ENCODE peak calls at places on chromosomes 11 and 22, in six cellular contexts. Y, M, P, D, C and L are unnamed samples.

GRCh38 chr11:86747801-86748200 is 52.5 kb upstream of the PRSS23 start:
- DNase-seq in P (no peak), D (no peak), M (no peak), Y (no peak), C (no peak), L (no peak)

GRCh38 chr11:66686100-66686785 is 8.6 kb upstream of the RBM4B start:
- DNase-seq in P (no peak), Y (no peak), C (no peak), D (no peak), M (no peak), L (no peak)

GRCh38 chr11:18196532-18196931 is 23.9 kb downstream of the MRGPRX4 start:
- DNase-seq in D (no peak), P (no peak), C (no peak), Y (no peak), M (no peak), L (no peak)

GRCh38 chr11:9568854-9569587 is 4.4 kb upstream of the WEE1 start:
- DNase-seq in P (peak), M (no peak), C (peak), Y (no peak), D (peak), L (peak)

GRCh38 chr22:46590334-46590733 is 29.9 kb upstream of the GRAMD4 start:
- DNase-seq in Y (no peak), D (peak), P (no peak), C (no peak), M (no peak), L (no peak)

GRCh38 chr11:46321757-46322156 is 25.5 kb upstream of the DGKZ start:
- DNase-seq in C (no peak), P (no peak), Y (no peak), D (no peak), M (no peak), L (no peak)

GRCh38 chr11:130295657-130296056 is 19.1 kb downstream of the ZBTB44 start:
- DNase-seq in M (no peak), P (no peak), Y (no peak), C (no peak), D (no peak), L (no peak)

GRCh38 chr22:19855504-19856409 is 1.1 kb upstream of the GNB1L start:
- DNase-seq in D (peak), P (peak), M (peak), Y (no peak), C (peak), L (no peak)

GRCh38 chr11:76824980-76825725 is 35.6 kb upstream of the ACER3 start:
- DNase-seq in D (no peak), Y (no peak), P (no peak), C (no peak), M (no peak), L (no peak)

GRCh38 chr11:78564037-78564888 is 10.4 kb downstream of the NARS2 start:
- DNase-seq in M (peak), D (no peak), Y (no peak), P (peak), C (peak), L (no peak)

GRCh38 chr22:29206372-29207230 is 905 bp downstream of the EMID1 start:
- DNase-seq in P (no peak), M (no peak), Y (no peak), C (no peak), D (no peak), L (no peak)

GRCh38 chr22:44497904-44498242 is at the start of gene RTL6:
- DNase-seq in Y (no peak), P (no peak), D (no peak), M (no peak), C (no peak), L (no peak)

GRCh38 chr11:130897262-130898182 is 18.8 kb downstream of the SNX19 start:
- DNase-seq in Y (no peak), D (peak), P (peak), M (no peak), C (peak), L (peak)

GRCh38 chr11:2566223-2567025 is 121.6 kb downstream of the KCNQ1 start:
- DNase-seq in D (peak), C (no peak), P (no peak), Y (no peak), M (no peak), L (no peak)

GRCh38 chr11:27227744-27228143 is 135.3 kb downstream of the CCDC34 start:
- DNase-seq in M (no peak), Y (no peak), C (no peak), P (no peak), D (no peak), L (no peak)